ENCODE peak calls at places on chromosomes 3 and 15, in eight cellular contexts. One of them, this sample, is unnamed.

GRCh38 chr3:183317271-183317670 is 64.2 kb downstream of the B3GNT5 start:
- DNase-seq in Panc1: no peak
- DNase-seq in epithelial cell of proximal tubule: no peak
- DNase-seq in brain microvascular endothelial cell: no peak
- DNase-seq in right lobe of liver: no peak
- DNase-seq in tibial artery: no peak
- DNase-seq in cardiac fibroblast: no peak
- DNase-seq in mesothelial cell of epicardium: no peak
- DNase-seq in this sample: no peak

GRCh38 chr3:39810647-39811161 is 1.3 kb downstream of the MYRIP start:
- DNase-seq in Panc1: no peak
- DNase-seq in tibial artery: no peak
- DNase-seq in brain microvascular endothelial cell: no peak
- DNase-seq in right lobe of liver: peak; percentile 29
- DNase-seq in cardiac fibroblast: no peak
- DNase-seq in mesothelial cell of epicardium: no peak
- DNase-seq in epithelial cell of proximal tubule: no peak
- DNase-seq in this sample: no peak

GRCh38 chr3:123586966-123587365 is 2.1 kb upstream of the HACD2 start:
- DNase-seq in brain microvascular endothelial cell: peak; percentile 48
- DNase-seq in tibial artery: no peak
- DNase-seq in Panc1: no peak
- DNase-seq in right lobe of liver: no peak
- DNase-seq in cardiac fibroblast: peak; percentile 21
- DNase-seq in epithelial cell of proximal tubule: no peak
- DNase-seq in mesothelial cell of epicardium: no peak
- DNase-seq in this sample: no peak

GRCh38 chr15:96312641-96313335 is 17.7 kb upstream of the NR2F2 start:
- DNase-seq in tibial artery: no peak
- DNase-seq in brain microvascular endothelial cell: no peak
- DNase-seq in cardiac fibroblast: peak; percentile 79
- DNase-seq in mesothelial cell of epicardium: no peak
- DNase-seq in right lobe of liver: no peak
- DNase-seq in Panc1: no peak
- DNase-seq in epithelial cell of proximal tubule: no peak
- DNase-seq in this sample: no peak

GRCh38 chr3:61521229-61521628 is 40.1 kb upstream of the PTPRG start:
- DNase-seq in epithelial cell of proximal tubule: no peak
- DNase-seq in mesothelial cell of epicardium: no peak
- DNase-seq in brain microvascular endothelial cell: no peak
- DNase-seq in Panc1: no peak
- DNase-seq in tibial artery: no peak
- DNase-seq in right lobe of liver: no peak
- DNase-seq in cardiac fibroblast: no peak
- DNase-seq in this sample: no peak

GRCh38 chr15:96404560-96404959 is 74.1 kb downstream of the NR2F2 start:
- DNase-seq in epithelial cell of proximal tubule: no peak
- DNase-seq in tibial artery: no peak
- DNase-seq in right lobe of liver: no peak
- DNase-seq in cardiac fibroblast: no peak
- DNase-seq in Panc1: no peak
- DNase-seq in brain microvascular endothelial cell: no peak
- DNase-seq in mesothelial cell of epicardium: no peak
- DNase-seq in this sample: no peak

GRCh38 chr3:4533489-4534443 is 40.6 kb downstream of the ITPR1 start:
- DNase-seq in right lobe of liver: peak; percentile 54
- DNase-seq in mesothelial cell of epicardium: no peak
- DNase-seq in Panc1: no peak
- DNase-seq in brain microvascular endothelial cell: no peak
- DNase-seq in tibial artery: peak; percentile 82
- DNase-seq in cardiac fibroblast: no peak
- DNase-seq in epithelial cell of proximal tubule: no peak
- DNase-seq in this sample: no peak

GRCh38 chr15:32885711-32886110 is 167.9 kb downstream of the GREM1 start:
- DNase-seq in cardiac fibroblast: no peak
- DNase-seq in tibial artery: no peak
- DNase-seq in epithelial cell of proximal tubule: no peak
- DNase-seq in mesothelial cell of epicardium: no peak
- DNase-seq in Panc1: no peak
- DNase-seq in right lobe of liver: no peak
- DNase-seq in brain microvascular endothelial cell: no peak
- DNase-seq in this sample: no peak

GRCh38 chr15:91099616-91100560 is at the start of gene SV2B:
- DNase-seq in cardiac fibroblast: peak; percentile 22
- DNase-seq in tibial artery: no peak
- DNase-seq in mesothelial cell of epicardium: peak; percentile 65
- DNase-seq in brain microvascular endothelial cell: peak; percentile 35
- DNase-seq in Panc1: no peak
- DNase-seq in epithelial cell of proximal tubule: no peak
- DNase-seq in right lobe of liver: peak; percentile 47
- DNase-seq in this sample: no peak

DNA sequence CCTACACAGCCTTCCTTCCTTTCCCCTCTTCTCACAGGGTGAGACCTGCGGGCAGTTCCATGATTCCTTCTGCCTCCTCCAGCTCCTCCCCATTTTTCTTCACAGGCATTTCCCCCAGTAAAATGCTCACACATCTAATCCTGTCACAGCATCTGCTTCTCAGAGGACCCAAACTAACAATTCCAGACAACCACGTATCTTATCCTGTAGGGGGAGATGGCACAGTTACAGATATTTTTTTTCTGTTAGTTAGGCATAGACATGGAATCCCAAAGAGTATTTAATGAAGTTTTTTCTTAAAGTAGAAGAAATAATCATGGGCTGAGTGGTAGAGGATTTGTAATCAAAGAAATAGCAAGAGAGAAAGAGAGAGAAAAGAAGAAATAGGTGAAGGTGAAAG is 373.1 kb upstream of the ADAMTS9 start:
- DNase-seq in Panc1: no peak
- DNase-seq in right lobe of liver: no peak
- DNase-seq in mesothelial cell of epicardium: no peak
- DNase-seq in cardiac fibroblast: no peak
- DNase-seq in brain microvascular endothelial cell: no peak
- DNase-seq in epithelial cell of proximal tubule: no peak
- DNase-seq in tibial artery: no peak
- DNase-seq in this sample: no peak
- TF ChIP-seq CTCF in Panc1: no peak
- TF ChIP-seq CTCF in right lobe of liver: no peak
- TF ChIP-seq CTCF in mesothelial cell of epicardium: peak; percentile 25
- TF ChIP-seq CTCF in cardiac fibroblast: no peak
- TF ChIP-seq CTCF in brain microvascular endothelial cell: peak; percentile 1
- TF ChIP-seq CTCF in epithelial cell of proximal tubule: no peak
- TF ChIP-seq CTCF in tibial artery: no peak
- TF ChIP-seq CTCF in this sample: no peak

GRCh38 chr3:187150599-187150998 is 11.3 kb upstream of the RPL39L start:
- DNase-seq in brain microvascular endothelial cell: no peak
- DNase-seq in right lobe of liver: peak; percentile 28
- DNase-seq in mesothelial cell of epicardium: no peak
- DNase-seq in tibial artery: no peak
- DNase-seq in epithelial cell of proximal tubule: no peak
- DNase-seq in Panc1: no peak
- DNase-seq in cardiac fibroblast: no peak
- DNase-seq in this sample: no peak
- TF ChIP-seq CTCF in brain microvascular endothelial cell: peak; percentile 46
- TF ChIP-seq CTCF in right lobe of liver: no peak
- TF ChIP-seq CTCF in mesothelial cell of epicardium: no peak
- TF ChIP-seq CTCF in tibial artery: no peak
- TF ChIP-seq CTCF in epithelial cell of proximal tubule: peak; percentile 38
- TF ChIP-seq CTCF in Panc1: peak; percentile 45
- TF ChIP-seq CTCF in cardiac fibroblast: no peak
- TF ChIP-seq CTCF in this sample: no peak

DNA sequence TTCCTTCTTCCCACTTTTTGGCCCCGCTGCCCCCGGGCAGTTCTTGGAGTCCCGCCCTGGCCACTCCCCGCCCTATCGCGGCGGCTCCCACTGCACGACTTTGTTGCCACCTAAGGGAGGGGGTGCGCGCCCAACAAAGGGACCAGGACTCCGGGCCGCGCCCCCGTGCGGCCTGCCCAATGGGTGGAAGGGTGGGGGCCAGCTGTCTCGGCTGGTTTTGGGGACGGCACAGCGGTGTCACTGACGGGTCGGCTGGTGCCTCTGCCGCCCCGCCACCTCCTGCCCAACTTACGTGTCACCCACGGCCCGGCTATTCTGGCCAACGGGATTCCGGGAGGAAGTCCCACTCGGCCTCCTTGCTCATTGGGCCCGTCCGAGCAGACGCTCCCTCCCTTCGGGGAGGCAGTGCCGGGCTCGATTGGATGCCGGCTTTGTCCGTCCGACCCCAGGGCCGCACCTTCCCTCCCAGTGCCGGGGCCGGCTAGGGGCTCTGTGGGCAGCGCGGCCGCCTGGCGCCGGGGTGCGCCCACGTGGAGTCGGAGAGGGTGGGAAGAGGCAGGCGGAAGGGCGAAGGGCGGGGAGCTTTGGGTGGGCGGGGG is at the start of gene GOLIM4:
- DNase-seq in mesothelial cell of epicardium: peak; percentile 91
- DNase-seq in tibial artery: peak; percentile 98
- DNase-seq in Panc1: peak; percentile 76
- DNase-seq in right lobe of liver: peak; percentile 97
- DNase-seq in cardiac fibroblast: peak; percentile 97
- DNase-seq in epithelial cell of proximal tubule: peak; percentile 69
- DNase-seq in brain microvascular endothelial cell: peak; percentile 96
- DNase-seq in this sample: peak; percentile 69
- TF ChIP-seq CTCF in mesothelial cell of epicardium: no peak
- TF ChIP-seq CTCF in tibial artery: no peak
- TF ChIP-seq CTCF in Panc1: no peak
- TF ChIP-seq CTCF in right lobe of liver: peak; percentile 16
- TF ChIP-seq CTCF in cardiac fibroblast: no peak
- TF ChIP-seq CTCF in epithelial cell of proximal tubule: peak; percentile 7
- TF ChIP-seq CTCF in brain microvascular endothelial cell: peak; percentile 24
- TF ChIP-seq CTCF in this sample: no peak

GRCh38 chr3:150970665-150971327 is 1.7 kb downstream of the CLRN1 start:
- DNase-seq in mesothelial cell of epicardium: no peak
- DNase-seq in epithelial cell of proximal tubule: peak; percentile 6
- DNase-seq in right lobe of liver: no peak
- DNase-seq in cardiac fibroblast: peak; percentile 75
- DNase-seq in tibial artery: no peak
- DNase-seq in brain microvascular endothelial cell: peak; percentile 67
- DNase-seq in Panc1: peak; percentile 22
- DNase-seq in this sample: no peak

GRCh38 chr3:150975096-150975991 is 2.8 kb upstream of the CLRN1 start:
- DNase-seq in Panc1: no peak
- DNase-seq in cardiac fibroblast: no peak
- DNase-seq in epithelial cell of proximal tubule: no peak
- DNase-seq in mesothelial cell of epicardium: no peak
- DNase-seq in right lobe of liver: no peak
- DNase-seq in brain microvascular endothelial cell: no peak
- DNase-seq in tibial artery: no peak
- DNase-seq in this sample: no peak

GRCh38 chr3:150972379-150972985 is at the start of gene CLRN1:
- DNase-seq in brain microvascular endothelial cell: no peak
- DNase-seq in right lobe of liver: no peak
- DNase-seq in tibial artery: no peak
- DNase-seq in Panc1: no peak
- DNase-seq in cardiac fibroblast: no peak
- DNase-seq in mesothelial cell of epicardium: no peak
- DNase-seq in epithelial cell of proximal tubule: no peak
- DNase-seq in this sample: no peak

DNA sequence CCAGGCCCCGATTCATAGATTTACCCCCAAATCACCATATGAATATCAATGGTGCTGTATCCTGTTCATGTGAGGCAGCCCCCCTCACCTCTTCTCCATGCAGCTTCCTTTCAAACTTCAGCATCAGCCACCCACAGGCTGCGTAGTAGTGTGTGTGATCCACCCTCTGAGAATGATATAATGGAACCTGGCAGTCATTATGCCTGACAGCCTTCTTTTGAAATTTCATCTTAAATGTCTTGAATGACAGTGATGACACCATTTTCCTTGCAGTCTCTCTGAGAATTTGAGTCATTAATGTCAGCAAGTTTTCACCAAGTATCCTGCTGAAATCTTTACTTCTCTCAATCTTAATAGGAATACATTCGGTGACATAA is 3.5 kb upstream of the CLRN1 start:
- DNase-seq in Panc1: no peak
- DNase-seq in brain microvascular endothelial cell: no peak
- DNase-seq in tibial artery: no peak
- DNase-seq in mesothelial cell of epicardium: no peak
- DNase-seq in epithelial cell of proximal tubule: no peak
- DNase-seq in right lobe of liver: no peak
- DNase-seq in cardiac fibroblast: no peak
- DNase-seq in this sample: no peak
- TF ChIP-seq CTCF in Panc1: no peak
- TF ChIP-seq CTCF in brain microvascular endothelial cell: no peak
- TF ChIP-seq CTCF in tibial artery: no peak
- TF ChIP-seq CTCF in mesothelial cell of epicardium: no peak
- TF ChIP-seq CTCF in epithelial cell of proximal tubule: no peak
- TF ChIP-seq CTCF in right lobe of liver: no peak
- TF ChIP-seq CTCF in cardiac fibroblast: no peak
- TF ChIP-seq CTCF in this sample: no peak

This sample was measured in omental fat pad.